ENCODE peak calls at places on chromosomes 1 and 21, in six cellular contexts. F is suprapubic skin, X is hepatocyte, B is body of pancreas, S is tibial artery, U is esophagus muscularis mucosa. L is an unnamed sample.
A peak's percentile ranks its signal among the peaks of the same experiment; 100 is the strongest.

GRCh38 chr1:112818990-112819689 is 104.0 kb upstream of the PPM1J start:
- DNase-seq in F (no peak), X (peak; percentile 55), B (no peak), S (no peak), U (no peak), L (no peak)

GRCh38 chr1:173669491-173669941 is at the start of gene ANKRD45:
- DNase-seq in F (no peak), X (peak; percentile 57), B (peak; percentile 41), S (no peak), U (no peak), L (peak; percentile 87)

GRCh38 chr21:42764443-42764760 is 111.0 kb downstream of the PDE9A start:
- DNase-seq in F (no peak), X (no peak), B (no peak), S (no peak), U (no peak), L (no peak)

GRCh38 chr1:67228791-67229190 is 62.5 kb downstream of the IL23R start:
- DNase-seq in F (no peak), X (no peak), B (no peak), S (no peak), U (no peak), L (no peak)

GRCh38 chr1:226548281-226549093 is at the start of gene STUM:
- DNase-seq in F (no peak), X (peak; percentile 73), B (peak; percentile 50), S (no peak), U (no peak), L (peak; percentile 34)

GRCh38 chr1:150579955-150580642 is 689 bp upstream of the MCL1 start:
- DNase-seq in F (no peak), X (no peak), B (no peak), S (no peak), U (no peak), L (no peak)

GRCh38 chr21:28734522-28735175 is 258.0 kb downstream of the LTN1 start:
- DNase-seq in F (no peak), X (no peak), B (no peak), S (no peak), U (no peak), L (no peak)

GRCh38 chr1:204314209-204314892 is 45.4 kb downstream of the PLEKHA6 start:
- DNase-seq in F (no peak), X (peak; percentile 55), B (no peak), S (no peak), U (no peak), L (no peak)

GRCh38 chr1:108182854-108183253 is 17.3 kb downstream of the SLC25A24 start:
- DNase-seq in F (no peak), X (no peak), B (no peak), S (no peak), U (no peak), L (no peak)

GRCh38 chr1:85339671-85340399 is 63.4 kb upstream of the BCL10 start:
- DNase-seq in F (no peak), X (no peak), B (no peak), S (no peak), U (no peak), L (no peak)

GRCh38 chr21:23817337-23817736 is 1789.9 kb downstream of the MRPL39 start:
- DNase-seq in F (no peak), X (no peak), B (no peak), S (no peak), U (no peak), L (no peak)

GRCh38 chr1:37159102-37159501 is 124.8 kb upstream of the GRIK3 start:
- DNase-seq in F (no peak), X (no peak), B (no peak), S (no peak), U (peak; percentile 26), L (no peak)

GRCh38 chr1:71049951-71050598 is 2.5 kb upstream of the PTGER3 start:
- DNase-seq in F (no peak), X (peak; percentile 80), B (peak; percentile 39), S (no peak), U (no peak), L (no peak)

GRCh38 chr1:168920456-168921094 is 185.9 kb upstream of the ATP1B1 start:
- DNase-seq in F (no peak), X (peak; percentile 56), B (peak; percentile 56), S (peak; percentile 44), U (no peak), L (no peak)

GRCh38 chr1:100606438-100606837 is 68.5 kb downstream of the GPR88 start:
- DNase-seq in F (no peak), X (peak; percentile 62), B (peak; percentile 55), S (peak; percentile 41), U (no peak), L (peak; percentile 43)

GRCh38 chr1:202966006-202966904 is 802 bp downstream of the CYB5R1 start:
- DNase-seq in F (no peak), X (no peak), B (no peak), S (peak; percentile 35), U (no peak), L (no peak)

GRCh38 chr1:97902067-97902466 is 18.8 kb downstream of the DPYD start:
- DNase-seq in F (no peak), X (no peak), B (no peak), S (no peak), U (no peak), L (no peak)

GRCh38 chr1:54317084-54317483 is 89.1 kb downstream of the SSBP3 start:
- DNase-seq in F (no peak), X (no peak), B (no peak), S (no peak), U (no peak), L (no peak)

GRCh38 chr1:160837558-160838205 is 25.0 kb downstream of the CD244 start:
- DNase-seq in F (no peak), X (no peak), B (no peak), S (no peak), U (no peak), L (peak; percentile 83)

GRCh38 chr1:230940848-230941247 is 37.8 kb downstream of the TTC13 start:
- DNase-seq in F (no peak), X (no peak), B (no peak), S (no peak), U (no peak), L (no peak)

GRCh38 chr1:40980453-40981121 is 1.1 kb downstream of the CTPS1 start:
- DNase-seq in F (peak; percentile 67), X (peak; percentile 55), B (peak; percentile 19), S (no peak), U (no peak), L (no peak)

GRCh38 chr1:241682921-241683320 is 30.8 kb downstream of the WDR64 start:
- DNase-seq in F (no peak), X (no peak), B (no peak), S (no peak), U (no peak), L (no peak)

GRCh38 chr1:46721806-46722205 is 2.9 kb upstream of the EFCAB14 start:
- DNase-seq in F (no peak), X (no peak), B (no peak), S (no peak), U (no peak), L (no peak)

GRCh38 chr1:155645648-155646047 is 35.6 kb downstream of the MSTO1 start:
- DNase-seq in F (no peak), X (no peak), B (no peak), S (no peak), U (no peak), L (peak; percentile 65)

GRCh38 chr21:33399821-33400220 is 3.4 kb upstream of the IFNGR2 start:
- DNase-seq in F (no peak), X (no peak), B (no peak), S (no peak), U (no peak), L (no peak)

GRCh38 chr21:44391345-44392091 is 38.1 kb downstream of the TRPM2 start:
- DNase-seq in F (no peak), X (no peak), B (no peak), S (peak; percentile 84), U (no peak), L (peak; percentile 86)

GRCh38 chr21:45826733-45827692 is 154.6 kb upstream of the COL6A1 start:
- DNase-seq in F (no peak), X (no peak), B (no peak), S (no peak), U (peak; percentile 86), L (no peak)
- H3K4me3 ChIP-seq in F (no peak overlapping the region), X (no peak overlapping the region), B (no peak overlapping the region), S (no peak overlapping the region), U (no peak overlapping the region), L (no peak overlapping the region)

DNA sequence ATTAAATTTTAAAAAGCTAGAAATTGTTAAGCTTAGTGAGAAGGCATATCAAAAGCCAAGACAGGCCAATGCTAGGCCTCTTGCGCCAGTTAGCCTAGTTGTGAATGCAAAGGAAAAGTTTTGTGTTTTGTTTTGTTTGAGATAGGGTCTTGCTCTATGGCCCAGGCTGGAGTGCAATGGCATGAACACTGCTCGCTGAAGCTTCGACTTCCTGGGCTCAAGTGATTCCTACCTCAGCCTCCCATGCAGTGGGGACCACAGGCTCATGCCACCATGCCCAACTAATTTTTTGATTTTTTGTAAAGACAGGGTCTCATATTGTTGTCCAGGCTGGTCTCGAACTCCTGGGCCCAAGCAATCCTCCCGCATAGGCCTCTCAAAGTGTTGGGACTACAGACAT is 40.3 kb downstream of the TRIM33 start:
- DNase-seq in F (no peak), X (no peak), B (no peak), S (no peak), U (no peak), L (no peak)
- H3K27ac ChIP-seq in F (no peak overlapping the region), X (no peak overlapping the region), B (no peak overlapping the region), S (no peak overlapping the region), U (no peak overlapping the region), L (no peak overlapping the region)

DNA sequence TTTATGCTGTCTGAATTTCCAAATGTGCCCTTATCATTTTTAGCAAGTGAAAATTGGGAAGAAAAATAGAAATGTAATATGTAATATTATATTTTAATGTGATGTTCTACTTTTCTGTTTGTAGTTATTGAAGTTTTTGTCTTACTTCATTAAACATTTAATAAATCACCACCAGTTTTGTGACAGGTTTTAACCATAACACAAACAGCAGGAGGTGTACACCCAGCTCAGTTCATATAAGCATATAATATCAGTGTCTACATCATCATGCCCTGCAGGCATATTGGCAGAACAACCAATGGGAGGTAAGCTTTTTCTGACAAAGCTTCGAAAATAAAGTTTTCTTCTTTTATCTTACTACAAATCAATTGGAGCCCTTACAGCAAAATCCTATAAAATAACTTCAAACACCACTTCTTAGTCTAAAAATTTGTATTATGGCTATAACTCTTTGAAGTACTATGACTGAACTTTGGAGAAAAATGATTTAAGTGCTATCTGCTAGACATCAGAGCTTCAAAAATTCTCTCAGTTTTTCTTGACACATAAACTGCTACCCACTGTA is 236.7 kb downstream of the BARHL2 start:
- DNase-seq in F (no peak), X (no peak), B (no peak), S (no peak), U (no peak), L (no peak)
- H3K4me1 ChIP-seq in F (no peaks in the 10 kb centered on the region), X (no peaks in the 10 kb centered on the region), B (no peaks in the 10 kb centered on the region), S (no peaks in the 10 kb centered on the region), U (no peaks in the 10 kb centered on the region), L (no peaks in the 10 kb centered on the region)

GRCh38 chr21:16195896-16196443 is 466.2 kb downstream of the USP25 start:
- DNase-seq in F (no peak), X (no peak), B (no peak), S (no peak), U (no peak), L (no peak)

GRCh38 chr21:16194851-16195251 is 465.1 kb downstream of the USP25 start:
- DNase-seq in F (no peak), X (no peak), B (no peak), S (no peak), U (no peak), L (peak; percentile 44)

GRCh38 chr21:16193758-16194606 is 464.2 kb downstream of the USP25 start:
- DNase-seq in F (peak; percentile 73), X (peak; percentile 65), B (peak; percentile 33), S (peak; percentile 77), U (no peak), L (peak; percentile 70)

GRCh38 chr21:16196521-16197208 is 466.9 kb downstream of the USP25 start:
- DNase-seq in F (no peak), X (no peak), B (no peak), S (no peak), U (no peak), L (no peak)

GRCh38 chr21:16195476-16195875 is 465.7 kb downstream of the USP25 start:
- DNase-seq in F (no peak), X (no peak), B (no peak), S (no peak), U (no peak), L (no peak)
- H3K4me3 ChIP-seq in F (peak overlapping the region; percentile 41), X (peak overlapping the region; percentile 30), B (no peak overlapping the region), S (peak overlapping the region; percentile 55), U (peak overlapping the region; percentile 46), L (peak overlapping the region; percentile 95)

L was measured in right cardiac atrium.